ENCODE peak calls at places on chromosome 2, in four cellular contexts. Q is GM12865; D is activated CD8-positive, alpha-beta T cell treated with anti-CD3 and anti-CD28 coated beads for 36 hours; G is Ammon's horn. E is an unnamed sample.

GRCh38 chr2:214410918-214411554 is at the start of gene VWC2L:
- DNase-seq in D (peak), G (peak), Q (peak), E (peak)

GRCh38 chr2:85888020-85888744 is 608 bp downstream of the ST3GAL5 start:
- DNase-seq in D (peak), G (peak), Q (peak), E (peak)

GRCh38 chr2:108369153-108369552 is 8.6 kb upstream of the SULT1C4 start:
- DNase-seq in Q (no peak), D (no peak), G (no peak), E (no peak)

GRCh38 chr2:230933521-230934180 is 8.6 kb upstream of the GPR55 start:
- DNase-seq in Q (no peak), D (no peak), G (no peak), E (no peak)

GRCh38 chr2:241386519-241386918 is 30.4 kb downstream of the FARP2 start:
- DNase-seq in D (no peak), Q (no peak), G (no peak), E (no peak)

GRCh38 chr2:121541495-121541894 is 10.8 kb downstream of the RNU4ATAC start:
- DNase-seq in G (peak), D (no peak), Q (no peak), E (no peak)

GRCh38 chr2:221975151-221975550 is 323.6 kb downstream of the PAX3 start:
- DNase-seq in G (no peak), D (no peak), Q (no peak), E (no peak)

GRCh38 chr2:6639870-6640639 is 225.7 kb downstream of the CMPK2 start:
- DNase-seq in Q (no peak), D (no peak), G (no peak), E (no peak)

GRCh38 chr2:26182441-26182840 is 9.6 kb downstream of the GAREM2 start:
- DNase-seq in Q (no peak), G (no peak), D (no peak), E (no peak)

GRCh38 chr2:147108553-147108952 is 736.3 kb upstream of the ACVR2A start:
- DNase-seq in Q (no peak), D (no peak), G (no peak), E (no peak)

GRCh38 chr2:101737478-101738240 is 40.2 kb downstream of the MAP4K4 start:
- DNase-seq in Q (no peak), G (no peak), D (no peak), E (no peak)

E was measured in activated CD4-positive, alpha-beta memory T cell treated with anti-CD3 and anti-CD28 coated beads for 36 hours.